ENCODE peak calls at places on chromosomes 13 and 19, in four cellular contexts. One of them, this sample, is unnamed.

GRCh38 chr13:51612867-51613266 is 28.6 kb downstream of the WDFY2 start:
- DNase-seq in CD4-positive, CD25-positive, alpha-beta regulatory T cell: no peak
- DNase-seq in Peyer's patch: peak; percentile 36
- DNase-seq in right atrium auricular region: no peak
- DNase-seq in this sample: no peak

GRCh38 chr13:27359203-27359821 is 65.1 kb upstream of the GTF3A start:
- DNase-seq in CD4-positive, CD25-positive, alpha-beta regulatory T cell: peak; percentile 48
- DNase-seq in Peyer's patch: peak; percentile 64
- DNase-seq in right atrium auricular region: peak; percentile 68
- DNase-seq in this sample: peak; percentile 81

GRCh38 chr13:94123543-94123942 is 355.9 kb downstream of the DCT start:
- DNase-seq in right atrium auricular region: no peak
- DNase-seq in Peyer's patch: no peak
- DNase-seq in CD4-positive, CD25-positive, alpha-beta regulatory T cell: no peak
- DNase-seq in this sample: no peak

GRCh38 chr13:90445179-90445578 is 902.3 kb upstream of the MIR17HG start:
- DNase-seq in Peyer's patch: no peak
- DNase-seq in right atrium auricular region: no peak
- DNase-seq in CD4-positive, CD25-positive, alpha-beta regulatory T cell: no peak
- DNase-seq in this sample: no peak

GRCh38 chr19:7456964-7457541 is 31.8 kb downstream of the PEX11G start:
- DNase-seq in CD4-positive, CD25-positive, alpha-beta regulatory T cell: no peak
- DNase-seq in right atrium auricular region: no peak
- DNase-seq in Peyer's patch: no peak
- DNase-seq in this sample: no peak

GRCh38 chr19:30376826-30377425 is 4.7 kb downstream of the ZNF536 start:
- DNase-seq in Peyer's patch: no peak
- DNase-seq in CD4-positive, CD25-positive, alpha-beta regulatory T cell: no peak
- DNase-seq in right atrium auricular region: no peak
- DNase-seq in this sample: no peak

GRCh38 chr19:5152767-5153532 is 184.0 kb downstream of the KDM4B start:
- DNase-seq in Peyer's patch: no peak
- DNase-seq in right atrium auricular region: no peak
- DNase-seq in CD4-positive, CD25-positive, alpha-beta regulatory T cell: no peak
- DNase-seq in this sample: no peak

GRCh38 chr13:110759710-110760109 is 46.2 kb downstream of the ING1 start:
- DNase-seq in right atrium auricular region: no peak
- DNase-seq in Peyer's patch: no peak
- DNase-seq in CD4-positive, CD25-positive, alpha-beta regulatory T cell: no peak
- DNase-seq in this sample: no peak

GRCh38 chr19:30911491-30911890 is 437.7 kb downstream of the TSHZ3 start:
- DNase-seq in right atrium auricular region: no peak
- DNase-seq in Peyer's patch: no peak
- DNase-seq in CD4-positive, CD25-positive, alpha-beta regulatory T cell: no peak
- DNase-seq in this sample: no peak

GRCh38 chr13:98345103-98345899 is 168.2 kb upstream of the RNF113B start:
- DNase-seq in CD4-positive, CD25-positive, alpha-beta regulatory T cell: no peak
- DNase-seq in right atrium auricular region: no peak
- DNase-seq in Peyer's patch: no peak
- DNase-seq in this sample: no peak

GRCh38 chr13:29497137-29497654 is 98.3 kb downstream of the SLC7A1 start:
- DNase-seq in right atrium auricular region: no peak
- DNase-seq in Peyer's patch: no peak
- DNase-seq in CD4-positive, CD25-positive, alpha-beta regulatory T cell: no peak
- DNase-seq in this sample: peak; percentile 71

GRCh38 chr13:79392882-79393563 is 13.0 kb downstream of the RBM26 start:
- DNase-seq in right atrium auricular region: no peak
- DNase-seq in CD4-positive, CD25-positive, alpha-beta regulatory T cell: no peak
- DNase-seq in Peyer's patch: no peak
- DNase-seq in this sample: no peak

GRCh38 chr19:8575467-8575997 is 1.7 kb downstream of the MYO1F start:
- DNase-seq in Peyer's patch: peak; percentile 58
- DNase-seq in CD4-positive, CD25-positive, alpha-beta regulatory T cell: peak; percentile 24
- DNase-seq in right atrium auricular region: no peak
- DNase-seq in this sample: no peak

GRCh38 chr13:42364613-42365000 is 92.7 kb downstream of the AKAP11 start:
- DNase-seq in Peyer's patch: no peak
- DNase-seq in right atrium auricular region: no peak
- DNase-seq in CD4-positive, CD25-positive, alpha-beta regulatory T cell: no peak
- DNase-seq in this sample: no peak

GRCh38 chr13:33311040-33311439 is 25.5 kb upstream of the STARD13 start:
- DNase-seq in Peyer's patch: no peak
- DNase-seq in right atrium auricular region: no peak
- DNase-seq in CD4-positive, CD25-positive, alpha-beta regulatory T cell: no peak
- DNase-seq in this sample: no peak

GRCh38 chr19:30391554-30392551 is 19.7 kb downstream of the ZNF536 start:
- DNase-seq in Peyer's patch: no peak
- DNase-seq in right atrium auricular region: peak; percentile 32
- DNase-seq in CD4-positive, CD25-positive, alpha-beta regulatory T cell: no peak
- DNase-seq in this sample: no peak

GRCh38 chr19:1315470-1316166 is 29.9 kb downstream of the EFNA2 start:
- DNase-seq in right atrium auricular region: no peak
- DNase-seq in Peyer's patch: peak; percentile 34
- DNase-seq in CD4-positive, CD25-positive, alpha-beta regulatory T cell: no peak
- DNase-seq in this sample: peak; percentile 67

GRCh38 chr19:48715681-48716171 is 3.8 kb downstream of the MAMSTR start:
- DNase-seq in Peyer's patch: no peak
- DNase-seq in right atrium auricular region: no peak
- DNase-seq in CD4-positive, CD25-positive, alpha-beta regulatory T cell: no peak
- DNase-seq in this sample: peak; percentile 51

GRCh38 chr13:26973946-26974345 is 197.7 kb downstream of the USP12 start:
- DNase-seq in CD4-positive, CD25-positive, alpha-beta regulatory T cell: no peak
- DNase-seq in Peyer's patch: no peak
- DNase-seq in right atrium auricular region: no peak
- DNase-seq in this sample: no peak

GRCh38 chr13:79782541-79783216 is 301.7 kb downstream of the NDFIP2 start:
- DNase-seq in CD4-positive, CD25-positive, alpha-beta regulatory T cell: no peak
- DNase-seq in right atrium auricular region: peak; percentile 70
- DNase-seq in Peyer's patch: no peak
- DNase-seq in this sample: peak; percentile 30

GRCh38 chr19:17302391-17303166 is 646 bp downstream of the ABHD8 start:
- DNase-seq in CD4-positive, CD25-positive, alpha-beta regulatory T cell: peak; percentile 21
- DNase-seq in right atrium auricular region: no peak
- DNase-seq in Peyer's patch: peak; percentile 20
- DNase-seq in this sample: no peak

GRCh38 chr19:28169168-28169862 is 1043.6 kb downstream of the UQCRFS1 start:
- DNase-seq in right atrium auricular region: no peak
- DNase-seq in Peyer's patch: no peak
- DNase-seq in CD4-positive, CD25-positive, alpha-beta regulatory T cell: no peak
- DNase-seq in this sample: no peak

GRCh38 chr19:6062961-6063575 is 47.2 kb downstream of the RFX2 start:
- DNase-seq in CD4-positive, CD25-positive, alpha-beta regulatory T cell: no peak
- DNase-seq in right atrium auricular region: peak; percentile 53
- DNase-seq in Peyer's patch: peak; percentile 13
- DNase-seq in this sample: peak; percentile 9

GRCh38 chr19:38004505-38005223 is 97.7 kb downstream of the SIPA1L3 start:
- DNase-seq in CD4-positive, CD25-positive, alpha-beta regulatory T cell: no peak
- DNase-seq in right atrium auricular region: peak; percentile 96
- DNase-seq in Peyer's patch: peak; percentile 78
- DNase-seq in this sample: peak; percentile 81

DNA sequence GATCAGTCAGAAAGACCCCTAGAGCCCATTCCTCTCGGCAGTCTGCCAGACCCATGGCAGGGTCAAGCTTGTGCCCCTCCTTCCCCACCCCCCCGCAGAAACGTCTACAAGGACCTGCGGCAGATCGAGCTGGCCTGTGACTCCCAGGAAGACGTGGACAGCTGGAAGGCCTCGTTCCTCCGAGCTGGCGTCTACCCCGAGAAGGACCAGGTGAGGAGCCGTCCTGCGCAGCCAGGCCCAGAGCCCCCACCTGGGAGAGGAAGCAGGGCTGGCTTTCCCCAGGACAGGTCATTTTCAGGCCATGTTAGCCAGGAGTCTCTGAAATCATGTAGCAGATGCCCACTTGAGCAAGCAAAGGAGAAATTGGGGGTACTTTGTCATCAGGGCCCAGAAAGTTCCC is 12.3 kb downstream of the TMED1 start:
- DNase-seq in right atrium auricular region: no peak
- DNase-seq in Peyer's patch: no peak
- DNase-seq in CD4-positive, CD25-positive, alpha-beta regulatory T cell: no peak
- DNase-seq in this sample: no peak
- H3K36me3 ChIP-seq in right atrium auricular region: peaks cover 76% of the 10 kb centered on the region
- H3K36me3 ChIP-seq in Peyer's patch: peaks cover 2% of the 10 kb centered on the region
- H3K36me3 ChIP-seq in CD4-positive, CD25-positive, alpha-beta regulatory T cell: peaks cover 60% of the 10 kb centered on the region
- H3K36me3 ChIP-seq in this sample: no peaks in the 10 kb centered on the region

DNA sequence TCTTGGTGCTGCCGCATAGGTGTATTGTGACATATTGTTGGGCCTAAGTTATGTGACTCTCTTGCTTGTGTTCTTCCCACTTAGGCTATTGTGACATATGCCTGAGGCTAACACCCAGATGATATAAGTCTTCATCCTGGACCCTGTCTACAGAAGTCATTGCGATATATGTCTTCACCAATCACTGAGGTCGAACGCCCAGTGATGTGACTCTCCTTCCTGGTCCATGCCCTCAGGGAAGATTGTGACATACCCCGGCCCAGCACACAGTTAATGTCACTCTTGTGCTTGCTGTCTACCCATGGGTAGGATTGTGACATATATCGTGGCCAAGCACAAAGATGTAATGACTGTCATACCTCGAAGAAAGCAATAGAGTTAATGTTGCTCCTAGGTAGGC is 16.9 kb upstream of the ZNF730 start:
- DNase-seq in Peyer's patch: no peak
- DNase-seq in right atrium auricular region: no peak
- DNase-seq in CD4-positive, CD25-positive, alpha-beta regulatory T cell: no peak
- DNase-seq in this sample: no peak
- H3K36me3 ChIP-seq in Peyer's patch: no peaks in the 10 kb centered on the region
- H3K36me3 ChIP-seq in right atrium auricular region: no peaks in the 10 kb centered on the region
- H3K36me3 ChIP-seq in CD4-positive, CD25-positive, alpha-beta regulatory T cell: no peaks in the 10 kb centered on the region
- H3K36me3 ChIP-seq in this sample: no peaks in the 10 kb centered on the region

GRCh38 chr19:55240713-55241020 is 12.1 kb upstream of the TMEM86B start:
- DNase-seq in right atrium auricular region: no peak
- DNase-seq in Peyer's patch: no peak
- DNase-seq in CD4-positive, CD25-positive, alpha-beta regulatory T cell: no peak
- DNase-seq in this sample: no peak

GRCh38 chr19:55244004-55244680 is 14.7 kb downstream of the PPP6R1 start:
- DNase-seq in right atrium auricular region: no peak
- DNase-seq in CD4-positive, CD25-positive, alpha-beta regulatory T cell: no peak
- DNase-seq in Peyer's patch: no peak
- DNase-seq in this sample: no peak

GRCh38 chr19:55241935-55242464 is 13.4 kb upstream of the TMEM86B start:
- DNase-seq in right atrium auricular region: no peak
- DNase-seq in Peyer's patch: no peak
- DNase-seq in CD4-positive, CD25-positive, alpha-beta regulatory T cell: no peak
- DNase-seq in this sample: no peak

GRCh38 chr19:55241143-55241934 is 12.8 kb upstream of the TMEM86B start:
- DNase-seq in Peyer's patch: no peak
- DNase-seq in CD4-positive, CD25-positive, alpha-beta regulatory T cell: no peak
- DNase-seq in right atrium auricular region: no peak
- DNase-seq in this sample: no peak

GRCh38 chr19:55242517-55242916 is 14.0 kb upstream of the TMEM86B start:
- DNase-seq in CD4-positive, CD25-positive, alpha-beta regulatory T cell: no peak
- DNase-seq in right atrium auricular region: no peak
- DNase-seq in Peyer's patch: no peak
- DNase-seq in this sample: no peak
- H3K36me3 ChIP-seq in CD4-positive, CD25-positive, alpha-beta regulatory T cell: peaks cover 94% of the 10 kb centered on the region
- H3K36me3 ChIP-seq in right atrium auricular region: peaks cover 92% of the 10 kb centered on the region
- H3K36me3 ChIP-seq in Peyer's patch: no peaks in the 10 kb centered on the region
- H3K36me3 ChIP-seq in this sample: no peaks in the 10 kb centered on the region

DNA sequence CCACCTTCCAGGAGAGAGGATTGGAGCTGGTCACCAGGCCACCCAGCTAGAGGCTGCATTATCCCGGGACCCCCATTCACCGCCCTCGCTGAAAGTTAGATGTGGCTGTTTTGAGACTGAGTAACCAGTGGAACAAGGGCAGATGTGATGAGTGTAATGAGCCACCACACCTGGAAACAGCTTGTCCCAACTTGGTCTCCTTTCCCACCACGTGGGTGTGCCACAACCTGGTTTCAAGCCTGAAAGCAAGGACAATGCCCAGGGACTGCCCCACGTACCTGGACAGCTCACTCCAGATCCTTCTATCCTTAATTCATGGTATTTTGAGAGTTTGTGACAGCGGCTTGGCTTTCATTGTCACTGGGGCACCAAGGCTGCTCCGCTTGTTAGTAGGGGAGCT is 7.0 kb downstream of the LGI4 start:
- DNase-seq in Peyer's patch: no peak
- DNase-seq in right atrium auricular region: no peak
- DNase-seq in CD4-positive, CD25-positive, alpha-beta regulatory T cell: no peak
- DNase-seq in this sample: no peak
- H3K36me3 ChIP-seq in Peyer's patch: no peaks in the 10 kb centered on the region
- H3K36me3 ChIP-seq in right atrium auricular region: no peaks in the 10 kb centered on the region
- H3K36me3 ChIP-seq in CD4-positive, CD25-positive, alpha-beta regulatory T cell: no peaks in the 10 kb centered on the region
- H3K36me3 ChIP-seq in this sample: no peaks in the 10 kb centered on the region

DNA sequence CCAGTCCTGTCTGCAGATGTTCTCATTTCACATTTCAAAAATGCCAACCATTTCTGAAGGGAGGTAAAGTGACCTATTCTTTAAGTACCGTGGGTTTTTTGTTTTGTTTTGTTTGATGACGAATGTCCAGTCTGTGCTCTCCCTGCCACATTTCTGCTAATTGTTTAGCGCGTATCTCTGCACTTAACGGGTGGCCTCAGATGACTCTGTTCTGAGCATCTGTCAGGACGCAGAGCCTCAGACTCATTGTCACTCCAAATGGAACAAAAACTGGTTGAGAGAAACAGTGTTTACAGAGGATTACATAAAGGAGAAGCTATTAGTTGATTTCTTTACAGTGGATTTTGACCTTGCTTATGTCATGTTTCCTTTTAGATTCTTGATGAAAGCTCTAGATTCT is 23.7 kb downstream of the TPP2 start:
- DNase-seq in CD4-positive, CD25-positive, alpha-beta regulatory T cell: no peak
- DNase-seq in Peyer's patch: no peak
- DNase-seq in right atrium auricular region: no peak
- DNase-seq in this sample: no peak
- H3K36me3 ChIP-seq in CD4-positive, CD25-positive, alpha-beta regulatory T cell: peaks cover 91% of the 10 kb centered on the region
- H3K36me3 ChIP-seq in Peyer's patch: no peaks in the 10 kb centered on the region
- H3K36me3 ChIP-seq in right atrium auricular region: peaks cover 67% of the 10 kb centered on the region
- H3K36me3 ChIP-seq in this sample: no peaks in the 10 kb centered on the region